ENCODE peak calls at places on chromosomes 6 and 20, in five cellular contexts. U is stimulated activated CD4-positive, alpha-beta T cell treated with anti-CD3 and anti-CD28 coated beads, Interleukin-15, amount 100 ng/mL, for 1 hour; B is dermis microvascular lymphatic vessel endothelial cell; H is GM04504; T is KBM-7. V is an unnamed sample.

GRCh38 chr6:96899019-96899418 is 1.3 kb upstream of the NDUFAF4 start:
- DNase-seq in B (peak), T (peak), H (peak), U (no peak), V (peak)

GRCh38 chr6:23663652-23664051 is 462.4 kb upstream of the NRSN1 start:
- DNase-seq in H (no peak), U (no peak), T (no peak), B (no peak), V (peak)

GRCh38 chr6:73803562-73804221 is 107.7 kb downstream of the CD109 start:
- DNase-seq in U (no peak), H (peak), B (peak), T (peak), V (peak)

GRCh38 chr6:157716553-157716952 is 106.5 kb upstream of the SNX9 start:
- DNase-seq in H (no peak), T (no peak), B (no peak), U (no peak), V (no peak)

GRCh38 chr6:44010411-44011349 is 116.6 kb downstream of the MRPL14 start:
- DNase-seq in T (peak), U (no peak), H (peak), B (peak), V (peak)

GRCh38 chr20:24164360-24164759 is 175.8 kb upstream of the GGTLC1 start:
- DNase-seq in T (peak), H (no peak), B (peak), U (no peak), V (no peak)

GRCh38 chr6:131631625-131632284 is 3.7 kb upstream of the MED23 start:
- DNase-seq in U (no peak), H (no peak), T (no peak), B (no peak), V (no peak)

GRCh38 chr20:23187759-23188158 is 101.6 kb upstream of the CD93 start:
- DNase-seq in T (no peak), U (no peak), H (no peak), B (no peak), V (peak)

GRCh38 chr20:51500936-51501335 is 41.6 kb downstream of the NFATC2 start:
- DNase-seq in U (no peak), H (no peak), B (no peak), T (peak), V (no peak)

GRCh38 chr20:46651091-46651962 is at the start of gene SLC13A3:
- DNase-seq in H (no peak), T (no peak), B (no peak), U (no peak), V (no peak)

GRCh38 chr20:41734506-41734945 is 116.3 kb upstream of the CHD6 start:
- DNase-seq in T (peak), H (no peak), B (peak), U (no peak), V (peak)

GRCh38 chr20:54122189-54122588 is 51.6 kb downstream of the CYP24A1 start:
- DNase-seq in H (no peak), T (no peak), U (no peak), B (no peak), V (peak)

GRCh38 chr6:126077810-126078791 is 91.8 kb downstream of the TRMT11 start:
- DNase-seq in H (peak), U (no peak), T (no peak), B (no peak), V (no peak)

GRCh38 chr6:39665871-39666270 is 59.3 kb downstream of the KIF6 start:
- DNase-seq in B (no peak), T (no peak), H (peak), U (no peak), V (no peak)

GRCh38 chr20:53915459-53916172 is 154.8 kb downstream of the BCAS1 start:
- DNase-seq in U (peak), H (peak), B (peak), T (peak), V (peak)

GRCh38 chr20:21615617-21616080 is 89.8 kb upstream of the PAX1 start:
- DNase-seq in B (peak), H (peak), T (peak), U (no peak), V (peak)

GRCh38 chr6:87848616-87849015 is 146.6 kb upstream of the AKIRIN2 start:
- DNase-seq in T (no peak), H (no peak), U (no peak), B (no peak), V (no peak)

GRCh38 chr20:7935027-7935551 is 5.2 kb downstream of the HAO1 start:
- DNase-seq in T (no peak), U (no peak), H (no peak), B (no peak), V (no peak)

GRCh38 chr6:37798436-37799262 is 20.9 kb upstream of the ZFAND3 start:
- DNase-seq in T (no peak), B (no peak), H (no peak), U (no peak), V (no peak)

GRCh38 chr6:144104898-144105487 is 9.6 kb upstream of the SF3B5 start:
- DNase-seq in B (peak), H (peak), U (no peak), T (peak), V (peak)

GRCh38 chr6:37922563-37922962 is 103.0 kb downstream of the ZFAND3 start:
- DNase-seq in B (no peak), H (no peak), T (no peak), U (no peak), V (no peak)

GRCh38 chr20:22248052-22248667 is 336.2 kb downstream of the FOXA2 start:
- DNase-seq in T (peak), B (peak), U (no peak), H (no peak), V (peak)

GRCh38 chr6:89371849-89372505 is 19.5 kb upstream of the UBE2J1 start:
- DNase-seq in H (no peak), T (peak), U (peak), B (peak), V (peak)

GRCh38 chr6:73299171-73300073 is 36.4 kb upstream of the KHDC1 start:
- DNase-seq in H (no peak), B (no peak), U (no peak), T (no peak), V (no peak)

GRCh38 chr6:3414704-3415453 is 42.0 kb downstream of the SLC22A23 start:
- DNase-seq in U (no peak), B (no peak), H (no peak), T (peak), V (peak)

GRCh38 chr6:100846276-100846675 is 34.9 kb downstream of the ASCC3 start:
- DNase-seq in U (no peak), T (no peak), B (no peak), H (no peak), V (peak)

GRCh38 chr20:41510847-41511453 is 107.2 kb downstream of the CHD6 start:
- DNase-seq in U (no peak), H (no peak), B (no peak), T (no peak), V (no peak)

GRCh38 chr6:36742146-36742545 is 44.5 kb downstream of the RAB44 start:
- DNase-seq in H (no peak), U (no peak), T (no peak), B (no peak), V (no peak)

GRCh38 chr6:118706702-118707101 is 55.3 kb upstream of the CEP85L start:
- DNase-seq in T (no peak), U (no peak), H (no peak), B (no peak), V (peak)

GRCh38 chr6:15205321-15205720 is 40.5 kb upstream of the JARID2 start:
- DNase-seq in H (no peak), U (no peak), T (no peak), B (no peak), V (no peak)

GRCh38 chr6:138724015-138724414 is 49.6 kb upstream of the CCDC28A start:
- DNase-seq in B (peak), U (no peak), T (peak), H (no peak), V (peak)

GRCh38 chr6:26342106-26342999 is 22.6 kb upstream of the BTN3A2 start:
- DNase-seq in T (no peak), H (no peak), U (no peak), B (no peak), V (peak)

GRCh38 chr6:72825265-72825918 is 203.5 kb downstream of the KCNQ5 start:
- DNase-seq in U (no peak), B (no peak), T (no peak), H (peak), V (peak)

GRCh38 chr6:169839029-169839481 is 87.6 kb downstream of the ERMARD start:
- DNase-seq in B (no peak), H (no peak), U (no peak), T (no peak), V (no peak)

GRCh38 chr6:20652691-20653479 is 118.6 kb downstream of the CDKAL1 start:
- DNase-seq in T (no peak), B (peak), U (no peak), H (no peak), V (no peak)

GRCh38 chr6:33622456-33623431 is 1.6 kb downstream of the ITPR3 start:
- DNase-seq in U (no peak), H (no peak), T (no peak), B (no peak), V (peak)